ENCODE peak calls at places on chromosomes 7 and 10, in four cellular contexts. One of them, this sample, is unnamed.

GRCh38 chr7:7830122-7830878 is 111.9 kb upstream of the RPA3 start:
- DNase-seq in SK-N-SH: no peak
- DNase-seq in K562: no peak
- DNase-seq in HepG2: peak
- DNase-seq in this sample: no peak

GRCh38 chr10:90484518-90484917 is 373.3 kb downstream of the HTR7 start:
- DNase-seq in SK-N-SH: no peak
- DNase-seq in K562: no peak
- DNase-seq in HepG2: no peak
- DNase-seq in this sample: peak

GRCh38 chr10:51169111-51169510 is 94.8 kb downstream of the PRKG1 start:
- DNase-seq in SK-N-SH: no peak
- DNase-seq in K562: no peak
- DNase-seq in HepG2: no peak
- DNase-seq in this sample: no peak

GRCh38 chr7:32026076-32026425 is 44.2 kb downstream of the PDE1C start:
- DNase-seq in SK-N-SH: no peak
- DNase-seq in K562: no peak
- DNase-seq in HepG2: no peak
- DNase-seq in this sample: no peak

GRCh38 chr10:30186371-30186875 is 127.0 kb upstream of the JCAD start:
- DNase-seq in SK-N-SH: no peak
- DNase-seq in K562: peak
- DNase-seq in HepG2: peak
- DNase-seq in this sample: no peak

GRCh38 chr7:37480642-37481041 is 32.0 kb upstream of the ELMO1 start:
- DNase-seq in SK-N-SH: no peak
- DNase-seq in K562: no peak
- DNase-seq in HepG2: no peak
- DNase-seq in this sample: no peak

GRCh38 chr10:127013251-127013656 is 108.0 kb downstream of the DOCK1 start:
- DNase-seq in SK-N-SH: no peak
- DNase-seq in K562: no peak
- DNase-seq in HepG2: no peak
- DNase-seq in this sample: no peak

GRCh38 chr10:93417886-93418285 is 64.2 kb downstream of the MYOF start:
- DNase-seq in SK-N-SH: no peak
- DNase-seq in K562: no peak
- DNase-seq in HepG2: no peak
- DNase-seq in this sample: no peak

GRCh38 chr7:84123903-84124573 is 70.6 kb downstream of the SEMA3A start:
- DNase-seq in SK-N-SH: no peak
- DNase-seq in K562: no peak
- DNase-seq in HepG2: peak
- DNase-seq in this sample: no peak

GRCh38 chr10:86078639-86079035 is 288.0 kb downstream of the GRID1 start:
- DNase-seq in SK-N-SH: no peak
- DNase-seq in K562: no peak
- DNase-seq in HepG2: no peak
- DNase-seq in this sample: no peak

GRCh38 chr10:129764011-129764900 is 199.8 kb downstream of the EBF3 start:
- DNase-seq in SK-N-SH: no peak
- DNase-seq in K562: no peak
- DNase-seq in HepG2: no peak
- DNase-seq in this sample: peak

GRCh38 chr7:31690892-31691291 is 3.9 kb downstream of the PPP1R17 start:
- DNase-seq in SK-N-SH: no peak
- DNase-seq in K562: no peak
- DNase-seq in HepG2: no peak
- DNase-seq in this sample: no peak

GRCh38 chr10:131747251-131747650 is 153.6 kb upstream of the PPP2R2D start:
- DNase-seq in SK-N-SH: no peak
- DNase-seq in K562: no peak
- DNase-seq in HepG2: no peak
- DNase-seq in this sample: no peak

GRCh38 chr10:101050206-101051069 is 11.4 kb upstream of the KAZALD1 start:
- DNase-seq in SK-N-SH: peak
- DNase-seq in K562: peak
- DNase-seq in HepG2: peak
- DNase-seq in this sample: peak

GRCh38 chr7:90211391-90212148 is at the start of gene STEAP2:
- DNase-seq in SK-N-SH: peak
- DNase-seq in K562: peak
- DNase-seq in HepG2: peak
- DNase-seq in this sample: peak

GRCh38 chr10:13399236-13399635 is 51.1 kb upstream of the SEPHS1 start:
- DNase-seq in SK-N-SH: no peak
- DNase-seq in K562: peak
- DNase-seq in HepG2: peak
- DNase-seq in this sample: no peak

GRCh38 chr10:70925377-70926214 is 37.2 kb upstream of the PCBD1 start:
- DNase-seq in SK-N-SH: peak
- DNase-seq in K562: peak
- DNase-seq in HepG2: no peak
- DNase-seq in this sample: peak

GRCh38 chr10:133420579-133420978 is 3.8 kb downstream of the SPRN start:
- DNase-seq in SK-N-SH: no peak
- DNase-seq in K562: no peak
- DNase-seq in HepG2: no peak
- DNase-seq in this sample: no peak
- TF ChIP-seq FOXJ3 in SK-N-SH: no peak
- TF ChIP-seq FOXJ3 in K562: no peak
- TF ChIP-seq FOXJ3 in HepG2: no peak
- TF ChIP-seq FOXJ3 in this sample: no peak

GRCh38 chr7:151592868-151593486 is 73.3 kb upstream of the RHEB start:
- DNase-seq in SK-N-SH: no peak
- DNase-seq in K562: no peak
- DNase-seq in HepG2: no peak
- DNase-seq in this sample: no peak

GRCh38 chr7:151592330-151592729 is 72.6 kb upstream of the RHEB start:
- DNase-seq in SK-N-SH: no peak
- DNase-seq in K562: no peak
- DNase-seq in HepG2: no peak
- DNase-seq in this sample: no peak

GRCh38 chr7:151590071-151590800 is 70.5 kb upstream of the RHEB start:
- DNase-seq in SK-N-SH: no peak
- DNase-seq in K562: no peak
- DNase-seq in HepG2: no peak
- DNase-seq in this sample: no peak

GRCh38 chr7:151590801-151591771 is 71.4 kb upstream of the RHEB start:
- DNase-seq in SK-N-SH: no peak
- DNase-seq in K562: no peak
- DNase-seq in HepG2: no peak
- DNase-seq in this sample: no peak

DNA sequence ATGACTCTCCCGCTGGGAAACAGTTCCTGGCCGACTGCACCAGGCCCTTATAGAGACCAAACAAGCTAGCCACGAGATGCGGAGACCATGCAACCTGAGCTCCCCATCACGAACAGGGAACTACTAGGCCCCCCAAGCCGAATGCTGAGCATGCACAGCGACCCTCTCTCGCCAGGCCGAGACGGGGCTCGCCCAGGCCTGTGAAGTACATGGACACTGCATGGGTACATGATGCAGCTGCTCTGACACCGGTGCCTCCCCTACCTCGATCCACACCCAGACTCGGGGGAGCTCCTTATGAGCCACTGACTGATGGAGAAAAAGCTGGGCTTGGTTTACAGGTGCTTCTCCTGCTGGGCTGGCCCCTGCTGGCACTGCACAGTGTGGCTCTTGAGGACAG is 72.2 kb upstream of the RHEB start:
- DNase-seq in SK-N-SH: no peak
- DNase-seq in K562: no peak
- DNase-seq in HepG2: no peak
- DNase-seq in this sample: no peak
- TF ChIP-seq FOXJ3 in SK-N-SH: no peak
- TF ChIP-seq FOXJ3 in K562: no peak
- TF ChIP-seq FOXJ3 in HepG2: no peak
- TF ChIP-seq FOXJ3 in this sample: no peak

DNA sequence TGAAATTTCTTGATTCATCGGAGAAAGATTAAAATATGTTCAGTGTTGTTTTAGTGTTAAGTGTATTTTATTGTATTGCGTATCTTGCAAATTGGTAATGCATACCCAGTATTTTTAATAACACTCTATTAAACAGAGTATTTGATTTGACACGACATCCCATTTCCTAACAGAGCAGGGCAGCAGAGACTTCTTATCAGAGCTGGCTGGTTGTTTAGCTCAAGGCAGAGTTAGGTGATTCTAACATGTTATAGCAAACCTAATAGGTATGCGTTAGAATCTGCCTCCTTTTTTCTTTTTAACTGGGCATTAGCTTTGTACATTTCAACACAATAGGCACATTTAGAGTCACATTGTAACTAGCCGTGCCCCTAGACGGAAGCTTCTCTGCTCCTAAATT is 57.1 kb upstream of the CELF2 start:
- DNase-seq in SK-N-SH: no peak
- DNase-seq in K562: no peak
- DNase-seq in HepG2: no peak
- DNase-seq in this sample: no peak
- TF ChIP-seq FOXJ3 in SK-N-SH: no peak
- TF ChIP-seq FOXJ3 in K562: no peak
- TF ChIP-seq FOXJ3 in HepG2: no peak
- TF ChIP-seq FOXJ3 in this sample: no peak

GRCh38 chr10:84158549-84158948 is 15.1 kb upstream of the GPR15LG start:
- DNase-seq in SK-N-SH: no peak
- DNase-seq in K562: no peak
- DNase-seq in HepG2: no peak
- DNase-seq in this sample: no peak

GRCh38 chr10:84158061-84158460 is 15.5 kb upstream of the GPR15LG start:
- DNase-seq in SK-N-SH: no peak
- DNase-seq in K562: no peak
- DNase-seq in HepG2: no peak
- DNase-seq in this sample: no peak

GRCh38 chr10:84155521-84155920 is 16.2 kb downstream of the GHITM start:
- DNase-seq in SK-N-SH: no peak
- DNase-seq in K562: no peak
- DNase-seq in HepG2: no peak
- DNase-seq in this sample: no peak

GRCh38 chr10:84156009-84156408 is 16.7 kb downstream of the GHITM start:
- DNase-seq in SK-N-SH: no peak
- DNase-seq in K562: no peak
- DNase-seq in HepG2: no peak
- DNase-seq in this sample: no peak

GRCh38 chr10:84156768-84157167 is 16.8 kb upstream of the GPR15LG start:
- DNase-seq in SK-N-SH: no peak
- DNase-seq in K562: peak
- DNase-seq in HepG2: no peak
- DNase-seq in this sample: no peak
- TF ChIP-seq FOXJ3 in SK-N-SH: no peak
- TF ChIP-seq FOXJ3 in K562: no peak
- TF ChIP-seq FOXJ3 in HepG2: no peak
- TF ChIP-seq FOXJ3 in this sample: no peak

This sample was measured in WTC11.